ENCODE peak calls at places on chromosome 11, in four cellular contexts. One of them, this sample, is unnamed.

GRCh38 chr11:21988477-21988876 is 204.4 kb upstream of the ANO5 start:
- ATAC-seq in psoas muscle: peak; percentile 47
- ATAC-seq in heart left ventricle: no peak
- ATAC-seq in activated CD4-positive, alpha-beta T cell treated with anti-CD3 and anti-CD28 coated beads for 36 hours: no peak
- ATAC-seq in this sample: no peak

GRCh38 chr11:33734441-33735165 is 1.6 kb downstream of the CD59 start:
- ATAC-seq in activated CD4-positive, alpha-beta T cell treated with anti-CD3 and anti-CD28 coated beads for 36 hours: no peak
- ATAC-seq in psoas muscle: no peak
- ATAC-seq in heart left ventricle: peak; percentile 50
- ATAC-seq in this sample: peak; percentile 29

GRCh38 chr11:76152741-76153608 is 53.3 kb downstream of the WNT11 start:
- ATAC-seq in activated CD4-positive, alpha-beta T cell treated with anti-CD3 and anti-CD28 coated beads for 36 hours: no peak
- ATAC-seq in psoas muscle: no peak
- ATAC-seq in heart left ventricle: no peak
- ATAC-seq in this sample: no peak

GRCh38 chr11:31492320-31492913 is 17.0 kb downstream of the IMMP1L start:
- ATAC-seq in activated CD4-positive, alpha-beta T cell treated with anti-CD3 and anti-CD28 coated beads for 36 hours: peak; percentile 53
- ATAC-seq in psoas muscle: no peak
- ATAC-seq in heart left ventricle: no peak
- ATAC-seq in this sample: no peak

GRCh38 chr11:70913715-70914231 is 338.6 kb downstream of the SHANK2 start:
- ATAC-seq in activated CD4-positive, alpha-beta T cell treated with anti-CD3 and anti-CD28 coated beads for 36 hours: no peak
- ATAC-seq in heart left ventricle: no peak
- ATAC-seq in psoas muscle: no peak
- ATAC-seq in this sample: no peak

GRCh38 chr11:8081591-8082021 is 595 bp downstream of the TUB start:
- ATAC-seq in activated CD4-positive, alpha-beta T cell treated with anti-CD3 and anti-CD28 coated beads for 36 hours: no peak
- ATAC-seq in heart left ventricle: peak; percentile 25
- ATAC-seq in psoas muscle: no peak
- ATAC-seq in this sample: peak; percentile 21

GRCh38 chr11:573146-573759 is 3.0 kb upstream of the PHRF1 start:
- ATAC-seq in activated CD4-positive, alpha-beta T cell treated with anti-CD3 and anti-CD28 coated beads for 36 hours: no peak
- ATAC-seq in heart left ventricle: no peak
- ATAC-seq in psoas muscle: no peak
- ATAC-seq in this sample: no peak

GRCh38 chr11:73141031-73141308 is 1.1 kb downstream of the FCHSD2 start:
- ATAC-seq in psoas muscle: no peak
- ATAC-seq in activated CD4-positive, alpha-beta T cell treated with anti-CD3 and anti-CD28 coated beads for 36 hours: no peak
- ATAC-seq in heart left ventricle: peak; percentile 1
- ATAC-seq in this sample: no peak

GRCh38 chr11:100735949-100736675 is 49.0 kb downstream of the ARHGAP42 start:
- ATAC-seq in psoas muscle: no peak
- ATAC-seq in heart left ventricle: no peak
- ATAC-seq in activated CD4-positive, alpha-beta T cell treated with anti-CD3 and anti-CD28 coated beads for 36 hours: no peak
- ATAC-seq in this sample: no peak

GRCh38 chr11:30457045-30457444 is 129.1 kb downstream of the MPPED2 start:
- ATAC-seq in heart left ventricle: peak; percentile 76
- ATAC-seq in psoas muscle: no peak
- ATAC-seq in activated CD4-positive, alpha-beta T cell treated with anti-CD3 and anti-CD28 coated beads for 36 hours: no peak
- ATAC-seq in this sample: no peak

GRCh38 chr11:76666408-76666807 is 4.1 kb downstream of the LRRC32 start:
- ATAC-seq in heart left ventricle: peak; percentile 63
- ATAC-seq in psoas muscle: no peak
- ATAC-seq in activated CD4-positive, alpha-beta T cell treated with anti-CD3 and anti-CD28 coated beads for 36 hours: no peak
- ATAC-seq in this sample: peak; percentile 12

GRCh38 chr11:47941907-47942558 is 38.3 kb upstream of the PTPRJ start:
- ATAC-seq in psoas muscle: no peak
- ATAC-seq in heart left ventricle: peak; percentile 47
- ATAC-seq in activated CD4-positive, alpha-beta T cell treated with anti-CD3 and anti-CD28 coated beads for 36 hours: no peak
- ATAC-seq in this sample: no peak

GRCh38 chr11:102111787-102112653 is 1.8 kb downstream of the YAP1 start:
- ATAC-seq in heart left ventricle: peak; percentile 25
- ATAC-seq in psoas muscle: peak; percentile 53
- ATAC-seq in activated CD4-positive, alpha-beta T cell treated with anti-CD3 and anti-CD28 coated beads for 36 hours: peak; percentile 72
- ATAC-seq in this sample: peak; percentile 85

GRCh38 chr11:36288442-36289225 is 590 bp downstream of the COMMD9 start:
- ATAC-seq in activated CD4-positive, alpha-beta T cell treated with anti-CD3 and anti-CD28 coated beads for 36 hours: no peak
- ATAC-seq in psoas muscle: no peak
- ATAC-seq in heart left ventricle: no peak
- ATAC-seq in this sample: no peak

GRCh38 chr11:1968454-1968995 is 21.4 kb downstream of the MRPL23 start:
- ATAC-seq in heart left ventricle: peak; percentile 64
- ATAC-seq in psoas muscle: peak; percentile 31
- ATAC-seq in activated CD4-positive, alpha-beta T cell treated with anti-CD3 and anti-CD28 coated beads for 36 hours: no peak
- ATAC-seq in this sample: peak; percentile 11

GRCh38 chr11:11027271-11027670 is 169.4 kb upstream of the ZBED5 start:
- ATAC-seq in psoas muscle: no peak
- ATAC-seq in heart left ventricle: no peak
- ATAC-seq in activated CD4-positive, alpha-beta T cell treated with anti-CD3 and anti-CD28 coated beads for 36 hours: no peak
- ATAC-seq in this sample: no peak

GRCh38 chr11:78310500-78310909 is 107.1 kb downstream of the GAB2 start:
- ATAC-seq in activated CD4-positive, alpha-beta T cell treated with anti-CD3 and anti-CD28 coated beads for 36 hours: no peak
- ATAC-seq in heart left ventricle: peak; percentile 90
- ATAC-seq in psoas muscle: peak; percentile 80
- ATAC-seq in this sample: no peak

GRCh38 chr11:35223429-35223828 is 84.5 kb downstream of the CD44 start:
- ATAC-seq in psoas muscle: no peak
- ATAC-seq in activated CD4-positive, alpha-beta T cell treated with anti-CD3 and anti-CD28 coated beads for 36 hours: no peak
- ATAC-seq in heart left ventricle: no peak
- ATAC-seq in this sample: no peak

GRCh38 chr11:46162700-46163099 is 41.4 kb upstream of the PHF21A start:
- ATAC-seq in heart left ventricle: no peak
- ATAC-seq in activated CD4-positive, alpha-beta T cell treated with anti-CD3 and anti-CD28 coated beads for 36 hours: peak; percentile 84
- ATAC-seq in psoas muscle: no peak
- ATAC-seq in this sample: no peak

GRCh38 chr11:134034496-134035381 is 34.1 kb upstream of the JAM3 start:
- ATAC-seq in heart left ventricle: no peak
- ATAC-seq in activated CD4-positive, alpha-beta T cell treated with anti-CD3 and anti-CD28 coated beads for 36 hours: no peak
- ATAC-seq in psoas muscle: no peak
- ATAC-seq in this sample: peak; percentile 84

GRCh38 chr11:132862137-132862536 is 670.2 kb downstream of the OPCML start:
- ATAC-seq in heart left ventricle: no peak
- ATAC-seq in activated CD4-positive, alpha-beta T cell treated with anti-CD3 and anti-CD28 coated beads for 36 hours: no peak
- ATAC-seq in psoas muscle: no peak
- ATAC-seq in this sample: no peak

GRCh38 chr11:23078289-23078971 is 218.2 kb upstream of the CCDC179 start:
- ATAC-seq in psoas muscle: no peak
- ATAC-seq in heart left ventricle: no peak
- ATAC-seq in activated CD4-positive, alpha-beta T cell treated with anti-CD3 and anti-CD28 coated beads for 36 hours: no peak
- ATAC-seq in this sample: no peak

GRCh38 chr11:35245786-35246185 is 106.8 kb downstream of the CD44 start:
- ATAC-seq in psoas muscle: no peak
- ATAC-seq in heart left ventricle: peak; percentile 27
- ATAC-seq in activated CD4-positive, alpha-beta T cell treated with anti-CD3 and anti-CD28 coated beads for 36 hours: no peak
- ATAC-seq in this sample: no peak

GRCh38 chr11:46281374-46281831 is 3.9 kb downstream of the CREB3L1 start:
- ATAC-seq in heart left ventricle: no peak
- ATAC-seq in psoas muscle: no peak
- ATAC-seq in activated CD4-positive, alpha-beta T cell treated with anti-CD3 and anti-CD28 coated beads for 36 hours: no peak
- ATAC-seq in this sample: no peak

This sample was measured in esophagus mucosa.